ENCODE peak calls at places on chromosomes 7 and 10, in eight cellular contexts. X is tibial nerve, N is A549, D is mesothelial cell of epicardium, G is fibroblast of lung, R is lower leg skin, K is glutamatergic neuron, S is transverse colon. U is an unnamed sample.

GRCh38 chr10:110344622-110345021 is 39.9 kb upstream of the SMNDC1 start:
- DNase-seq in G (peak), R (no peak), X (no peak), S (no peak), D (no peak), N (no peak), K (no peak), U (no peak)

GRCh38 chr10:89283988-89284475 is 17.8 kb upstream of the IFIT2 start:
- DNase-seq in N (peak), S (peak), R (no peak), G (peak), X (peak), D (no peak), K (peak), U (no peak)

GRCh38 chr7:76356823-76357222 is 2.0 kb downstream of the YWHAG start:
- DNase-seq in K (no peak), G (peak), S (peak), R (no peak), N (no peak), D (no peak), X (no peak), U (no peak)

GRCh38 chr10:69643779-69644657 is 14.0 kb downstream of the FAM241B start:
- DNase-seq in D (no peak), X (no peak), G (no peak), N (no peak), S (no peak), R (no peak), K (no peak), U (no peak)

GRCh38 chr10:106557951-106558733 is 606.4 kb downstream of the SORCS1 start:
- DNase-seq in K (no peak), X (no peak), S (no peak), G (peak), N (no peak), R (no peak), D (no peak), U (no peak)

GRCh38 chr10:121803611-121804010 is 124.2 kb downstream of the ATE1 start:
- DNase-seq in S (no peak), D (no peak), G (no peak), R (no peak), N (no peak), K (no peak), X (no peak), U (no peak)

GRCh38 chr7:141201145-141201885 is 127.5 kb downstream of the TMEM178B start:
- DNase-seq in K (no peak), S (no peak), D (no peak), G (no peak), X (no peak), N (no peak), R (peak), U (no peak)

GRCh38 chr7:14507617-14508016 is 394.9 kb downstream of the DGKB start:
- DNase-seq in X (no peak), D (no peak), K (no peak), R (no peak), N (no peak), S (no peak), G (peak), U (no peak)

GRCh38 chr7:47973739-47974138 is 5.7 kb downstream of the HUS1 start:
- DNase-seq in S (no peak), D (no peak), N (no peak), X (no peak), K (no peak), R (no peak), G (no peak), U (no peak)

GRCh38 chr10:89515031-89515841 is 20.2 kb downstream of the SLC16A12 start:
- DNase-seq in S (no peak), D (no peak), G (peak), R (no peak), K (no peak), X (peak), N (no peak), U (no peak)

GRCh38 chr7:8254667-8255066 is 7.3 kb downstream of the ICA1 start:
- DNase-seq in D (no peak), R (no peak), G (no peak), N (no peak), S (no peak), X (no peak), K (no peak), U (no peak)

GRCh38 chr10:68332259-68333057 is at the start of gene PBLD:
- DNase-seq in R (peak), K (peak), G (peak), N (peak), D (peak), S (peak), X (peak), U (peak)

GRCh38 chr7:2166625-2167280 is 66.0 kb downstream of the MAD1L1 start:
- DNase-seq in G (no peak), D (no peak), R (no peak), X (no peak), N (no peak), S (no peak), K (no peak), U (no peak)

GRCh38 chr10:10687751-10688150 is 329.9 kb upstream of the CELF2 start:
- DNase-seq in G (no peak), D (no peak), R (no peak), X (no peak), S (no peak), K (no peak), N (no peak), U (no peak)

GRCh38 chr7:156889089-156889488 is 3.9 kb downstream of the LMBR1 start:
- DNase-seq in S (no peak), X (no peak), K (no peak), G (no peak), R (no peak), N (no peak), D (no peak), U (no peak)

GRCh38 chr7:80154656-80155325 is 20.2 kb downstream of the GNAI1 start:
- DNase-seq in D (no peak), S (no peak), G (no peak), X (no peak), K (no peak), N (no peak), R (no peak), U (no peak)

GRCh38 chr7:80147543-80148376 is 13.1 kb downstream of the GNAI1 start:
- DNase-seq in G (peak), R (no peak), D (no peak), N (no peak), X (no peak), K (no peak), S (no peak), U (no peak)

GRCh38 chr7:80153446-80153845 is 18.8 kb downstream of the GNAI1 start:
- DNase-seq in K (no peak), R (no peak), X (no peak), S (no peak), N (no peak), D (no peak), G (peak), U (no peak)

GRCh38 chr7:80150621-80151273 is 16.1 kb downstream of the GNAI1 start:
- DNase-seq in S (no peak), K (no peak), R (no peak), D (no peak), N (no peak), X (no peak), G (peak), U (no peak)

GRCh38 chr7:80151274-80151665 is 16.6 kb downstream of the GNAI1 start:
- DNase-seq in X (no peak), N (no peak), K (no peak), G (peak), R (no peak), D (no peak), S (no peak), U (no peak)
- TF ChIP-seq CTCF in X (no peak), N (no peak), K (no peak), G (no peak), R (no peak), D (no peak), S (no peak), U (no peak)

DNA sequence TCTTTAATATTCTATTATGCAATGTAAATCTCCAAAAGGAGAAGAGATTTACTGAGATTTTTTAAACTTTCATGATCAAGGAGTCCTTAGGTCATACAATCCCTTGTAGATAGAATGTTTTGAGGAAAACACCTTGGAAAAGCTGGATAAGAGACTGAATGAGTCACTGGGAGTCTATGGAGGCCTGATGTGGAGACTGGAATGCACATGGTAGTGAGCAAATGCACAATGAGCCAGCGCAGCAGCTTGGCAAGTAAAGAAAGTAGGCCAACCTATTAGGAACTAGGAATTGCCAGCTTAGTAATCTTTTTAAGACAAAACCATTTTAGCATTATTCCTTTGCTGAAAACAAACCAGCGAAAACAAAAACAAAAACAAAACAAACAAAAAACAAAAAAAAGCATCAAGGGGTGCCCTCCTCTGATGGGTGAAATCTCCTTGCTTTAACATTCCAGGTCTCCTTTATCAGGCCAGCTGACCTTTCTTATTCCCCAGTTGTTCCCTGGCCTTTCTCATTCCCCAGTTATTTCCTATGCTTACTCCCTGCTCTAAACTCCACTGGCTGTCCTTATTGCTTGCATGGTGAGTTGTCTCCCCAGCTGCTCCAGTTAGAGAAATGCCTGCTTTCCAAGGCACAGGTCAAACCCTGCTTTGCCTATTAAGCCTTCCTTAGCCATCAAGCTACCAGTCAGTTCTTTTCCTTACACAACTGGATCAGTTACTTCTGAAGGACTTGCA is 135.8 kb downstream of the PLCE1 start:
- DNase-seq in G (peak), D (no peak), N (peak), S (no peak), X (no peak), K (no peak), R (no peak), U (no peak)
- TF ChIP-seq CTCF in G (no peak), D (no peak), N (no peak), S (no peak), X (no peak), K (no peak), R (no peak), U (no peak)

GRCh38 chr10:71780722-71781121 is 7.4 kb upstream of the VSIR start:
- DNase-seq in D (no peak), N (no peak), K (no peak), S (no peak), X (no peak), R (no peak), G (no peak), U (no peak)
- TF ChIP-seq CTCF in D (no peak), N (no peak), K (no peak), S (no peak), X (no peak), R (no peak), G (no peak), U (no peak)

DNA sequence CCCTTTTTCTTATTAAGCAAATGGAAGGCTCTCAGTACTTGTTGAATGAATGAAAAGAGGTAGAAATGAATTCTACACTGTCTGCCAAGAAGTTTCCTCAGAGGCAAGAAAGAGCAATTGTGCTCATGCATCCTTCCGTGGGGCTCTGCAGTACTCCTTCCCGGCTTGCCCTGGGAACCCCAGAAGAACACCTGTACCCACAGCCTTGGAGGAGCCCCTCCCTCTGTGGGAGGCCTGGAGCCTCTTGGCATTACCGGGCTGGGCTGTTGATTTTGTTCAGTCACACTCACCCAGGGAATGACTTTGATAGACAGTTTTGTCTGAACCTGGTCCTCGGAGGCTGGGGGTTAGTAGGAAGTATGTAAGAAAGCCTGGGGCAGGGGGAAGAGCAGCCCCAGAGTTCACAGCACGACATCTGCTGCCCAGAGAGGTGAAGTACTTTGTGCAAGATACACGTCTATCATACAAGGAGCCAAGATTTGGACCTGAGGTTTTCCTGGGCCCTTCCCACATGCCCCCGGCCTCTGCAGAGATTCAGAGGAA is 134.8 kb upstream of the GDF10 start:
- DNase-seq in S (no peak), X (no peak), G (no peak), D (no peak), K (no peak), N (no peak), R (no peak), U (no peak)
- TF ChIP-seq CTCF in S (no peak), X (no peak), G (no peak), D (no peak), K (no peak), N (no peak), R (no peak), U (no peak)

GRCh38 chr10:101299211-101299610 is 54.8 kb upstream of the BTRC start:
- DNase-seq in K (no peak), X (no peak), S (no peak), R (no peak), G (no peak), N (no peak), D (no peak), U (no peak)

GRCh38 chr10:101303087-101303753 is 50.7 kb upstream of the BTRC start:
- DNase-seq in S (no peak), D (no peak), K (no peak), R (no peak), N (no peak), X (no peak), G (peak), U (no peak)

GRCh38 chr10:101297901-101298451 is 56.0 kb upstream of the BTRC start:
- DNase-seq in K (peak), D (peak), S (peak), X (peak), R (peak), N (peak), G (peak), U (peak)

GRCh38 chr10:101304316-101304715 is 49.6 kb upstream of the BTRC start:
- DNase-seq in X (no peak), D (no peak), R (no peak), N (no peak), S (no peak), G (no peak), K (no peak), U (no peak)

GRCh38 chr10:101301111-101301731 is 52.7 kb upstream of the BTRC start:
- DNase-seq in N (peak), G (no peak), D (no peak), X (no peak), K (no peak), S (peak), R (no peak), U (no peak)
- TF ChIP-seq CTCF in N (peak), G (no peak), D (no peak), X (no peak), K (no peak), S (peak), R (no peak), U (no peak)

GRCh38 chr7:104161244-104161643 is 46.6 kb downstream of the ORC5 start:
- DNase-seq in X (no peak), K (no peak), R (no peak), D (no peak), S (no peak), G (no peak), N (no peak), U (no peak)

GRCh38 chr7:104156842-104157277 is 51.0 kb downstream of the ORC5 start:
- DNase-seq in R (no peak), K (no peak), G (peak), N (peak), X (no peak), D (no peak), S (no peak), U (no peak)

GRCh38 chr7:104162081-104162480 is 45.7 kb downstream of the ORC5 start:
- DNase-seq in N (no peak), K (no peak), X (no peak), S (no peak), D (no peak), R (no peak), G (no peak), U (no peak)

GRCh38 chr7:104160375-104160774 is 47.4 kb downstream of the ORC5 start:
- DNase-seq in K (no peak), G (no peak), N (no peak), X (no peak), D (no peak), R (no peak), S (no peak), U (no peak)
- TF ChIP-seq CTCF in K (peak), G (no peak), N (no peak), X (peak), D (peak), R (no peak), S (no peak), U (peak)

GRCh38 chr7:1020849-1021251 is 23.5 kb upstream of the GPR146 start:
- DNase-seq in S (no peak), X (no peak), K (no peak), G (no peak), N (no peak), R (no peak), D (no peak), U (no peak)
- TF ChIP-seq CTCF in S (no peak), X (no peak), K (no peak), G (no peak), N (peak), R (no peak), D (no peak), U (no peak)

DNA sequence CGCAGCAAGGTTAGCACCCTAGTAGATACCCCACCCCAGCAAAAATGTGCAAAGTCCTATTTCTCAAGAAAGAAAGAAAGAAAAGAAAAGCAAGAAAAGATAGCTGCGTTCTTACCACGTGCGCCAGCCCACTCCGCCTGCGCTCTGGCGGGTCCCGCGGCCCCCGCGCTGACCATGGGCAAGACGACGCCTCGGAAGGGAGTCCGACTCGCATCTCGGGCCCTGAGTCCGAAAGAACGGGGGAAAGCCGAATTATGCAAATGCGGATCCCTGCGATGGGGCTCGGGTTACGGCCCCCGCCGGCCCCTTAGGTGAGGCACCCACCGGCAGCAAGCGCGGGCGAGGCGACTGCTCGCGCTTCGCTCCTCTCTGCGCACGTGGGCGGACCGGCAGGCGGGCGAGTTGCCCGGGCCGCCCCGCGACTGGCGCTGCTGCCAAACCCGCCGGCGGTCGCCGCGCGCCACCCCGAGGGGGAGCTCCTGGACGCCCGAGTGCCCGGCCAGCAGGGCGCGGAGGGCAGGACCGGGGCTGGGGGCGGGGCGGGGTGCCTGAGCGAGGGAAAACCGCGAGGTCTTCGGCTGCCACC is 2.4 kb upstream of the EGR2 start:
- DNase-seq in G (peak), D (peak), S (peak), R (no peak), N (no peak), K (peak), X (no peak), U (peak)
- TF ChIP-seq CTCF in G (no peak), D (no peak), S (no peak), R (no peak), N (no peak), K (no peak), X (peak), U (peak)

GRCh38 chr10:113052076-113052830 is 102.2 kb downstream of the TCF7L2 start:
- DNase-seq in S (no peak), G (no peak), K (no peak), X (no peak), N (no peak), D (no peak), R (peak), U (no peak)
- TF ChIP-seq CTCF in S (no peak), G (peak), K (peak), X (no peak), N (peak), D (no peak), R (no peak), U (no peak)

GRCh38 chr10:77689339-77689738 is 51.7 kb upstream of the KCNMA1 start:
- DNase-seq in S (no peak), G (no peak), R (peak), N (no peak), K (no peak), D (no peak), X (no peak), U (no peak)

GRCh38 chr10:77696584-77696983 is 59.0 kb upstream of the KCNMA1 start:
- DNase-seq in N (no peak), X (no peak), K (no peak), S (no peak), G (no peak), R (peak), D (no peak), U (no peak)

GRCh38 chr10:77687621-77688020 is 50.0 kb upstream of the KCNMA1 start:
- DNase-seq in R (no peak), N (no peak), K (no peak), X (no peak), G (no peak), D (no peak), S (no peak), U (no peak)

GRCh38 chr10:77695186-77695585 is 57.6 kb upstream of the KCNMA1 start:
- DNase-seq in S (no peak), D (no peak), X (no peak), G (no peak), R (no peak), N (no peak), K (no peak), U (no peak)

GRCh38 chr10:77692782-77693181 is 55.2 kb upstream of the KCNMA1 start:
- DNase-seq in D (no peak), K (no peak), X (no peak), N (no peak), G (peak), S (no peak), R (peak), U (no peak)
- TF ChIP-seq CTCF in D (no peak), K (no peak), X (no peak), N (no peak), G (no peak), S (no peak), R (no peak), U (no peak)